ENCODE peak calls at places on chromosomes 12 and 14, in nine cellular contexts. W, O, L, S, N, P, D, R and V are unnamed samples. For H3K36me3, the result is how much of the 10 kb centered on the place peaks cover.

GRCh38 chr12:57479376-57480115 is at the start of gene ARHGAP9:
- DNase-seq in W (no peak), O (no peak), L (no peak), S (no peak), N (no peak), P (no peak), D (no peak), R (no peak), V (no peak)

GRCh38 chr12:5377997-5378596 is 53.8 kb upstream of the NTF3 start:
- DNase-seq in W (no peak), O (no peak), L (no peak), S (peak), N (no peak), P (no peak), D (no peak), R (no peak), V (no peak)

GRCh38 chr14:71166434-71166833 is 259.2 kb downstream of the PCNX1 start:
- DNase-seq in W (peak), O (peak), L (peak), S (peak), N (no peak), P (peak), D (no peak), R (no peak), V (no peak)

GRCh38 chr12:106455100-106455499 is 97.6 kb downstream of the POLR3B start:
- DNase-seq in W (no peak), O (no peak), L (no peak), S (no peak), N (no peak), P (no peak), D (no peak), R (no peak), V (no peak)

GRCh38 chr14:93049295-93049694 is 66.4 kb downstream of the ITPK1 start:
- DNase-seq in W (no peak), O (no peak), L (no peak), S (peak), N (no peak), P (no peak), D (no peak), R (no peak), V (peak)

GRCh38 chr12:13780453-13780852 is 200.9 kb downstream of the GRIN2B start:
- DNase-seq in W (no peak), O (no peak), L (no peak), S (no peak), N (no peak), P (no peak), D (no peak), R (no peak), V (no peak)

GRCh38 chr12:79194595-79194994 is 330.0 kb downstream of the SYT1 start:
- DNase-seq in W (no peak), O (no peak), L (no peak), S (no peak), N (no peak), P (no peak), D (no peak), R (no peak), V (no peak)

GRCh38 chr14:89466939-89467338 is 49.9 kb upstream of the FOXN3 start:
- DNase-seq in W (no peak), O (peak), L (no peak), S (no peak), N (no peak), P (no peak), D (no peak), R (peak), V (no peak)

GRCh38 chr12:46702581-46703344 is 123.0 kb downstream of the SLC38A4 start:
- DNase-seq in W (no peak), O (no peak), L (no peak), S (no peak), N (no peak), P (no peak), D (no peak), R (no peak), V (no peak)

GRCh38 chr12:64968989-64969819 is 144.8 kb downstream of the TBC1D30 start:
- DNase-seq in W (no peak), O (no peak), L (no peak), S (no peak), N (no peak), P (no peak), D (no peak), R (no peak), V (no peak)

GRCh38 chr14:65170768-65171251 is 68.5 kb upstream of the MAX start:
- DNase-seq in W (peak), O (peak), L (peak), S (peak), N (no peak), P (no peak), D (no peak), R (no peak), V (no peak)

GRCh38 chr12:69466867-69467266 is 3.3 kb upstream of the FRS2 start:
- DNase-seq in W (no peak), O (no peak), L (no peak), S (no peak), N (no peak), P (no peak), D (no peak), R (no peak), V (no peak)

GRCh38 chr12:64891629-64892028 is 67.2 kb downstream of the TBC1D30 start:
- DNase-seq in W (no peak), O (peak), L (no peak), S (no peak), N (no peak), P (no peak), D (no peak), R (no peak), V (no peak)

GRCh38 chr12:30146561-30146960 is 362.8 kb upstream of the TMTC1 start:
- DNase-seq in W (no peak), O (no peak), L (no peak), S (no peak), N (no peak), P (no peak), D (no peak), R (no peak), V (no peak)

GRCh38 chr12:45336762-45337596 is 121.1 kb downstream of the ANO6 start:
- DNase-seq in W (no peak), O (no peak), L (no peak), S (no peak), N (no peak), P (no peak), D (no peak), R (no peak), V (no peak)

GRCh38 chr12:90954428-90954827 is 548 bp downstream of the CCER1 start:
- DNase-seq in W (no peak), O (no peak), L (no peak), S (no peak), N (no peak), P (no peak), D (no peak), R (no peak), V (no peak)

GRCh38 chr14:21510735-21511657 is at the start of gene METTL3:
- DNase-seq in W (peak), O (peak), L (peak), S (peak), N (peak), P (peak), D (peak), R (peak), V (peak)

GRCh38 chr12:92105110-92105509 is 40.5 kb downstream of the BTG1 start:
- DNase-seq in W (no peak), O (no peak), L (no peak), S (no peak), N (no peak), P (no peak), D (no peak), R (no peak), V (no peak)

GRCh38 chr12:122865268-122866231 is 30.3 kb downstream of the HIP1R start:
- DNase-seq in W (peak), O (peak), L (peak), S (no peak), N (no peak), P (no peak), D (no peak), R (no peak), V (peak)

GRCh38 chr14:68688872-68689371 is 103.9 kb downstream of the ZFP36L1 start:
- DNase-seq in W (no peak), O (no peak), L (no peak), S (no peak), N (no peak), P (no peak), D (no peak), R (no peak), V (no peak)

GRCh38 chr14:23877538-23878180 is 75.9 kb upstream of the DHRS4 start:
- DNase-seq in W (no peak), O (no peak), L (no peak), S (no peak), N (no peak), P (no peak), D (no peak), R (no peak), V (no peak)

GRCh38 chr12:93990832-93991748 is 157.3 kb upstream of the PLXNC1 start:
- DNase-seq in W (peak), O (peak), L (peak), S (peak), N (peak), P (no peak), D (peak), R (peak), V (no peak)

GRCh38 chr12:29732211-29732992 is 51.3 kb downstream of the TMTC1 start:
- DNase-seq in W (no peak), O (no peak), L (no peak), S (no peak), N (no peak), P (no peak), D (no peak), R (no peak), V (no peak)

GRCh38 chr12:79307340-79307739 is 383.4 kb downstream of the PAWR start:
- DNase-seq in W (no peak), O (no peak), L (no peak), S (no peak), N (no peak), P (no peak), D (no peak), R (no peak), V (no peak)

DNA sequence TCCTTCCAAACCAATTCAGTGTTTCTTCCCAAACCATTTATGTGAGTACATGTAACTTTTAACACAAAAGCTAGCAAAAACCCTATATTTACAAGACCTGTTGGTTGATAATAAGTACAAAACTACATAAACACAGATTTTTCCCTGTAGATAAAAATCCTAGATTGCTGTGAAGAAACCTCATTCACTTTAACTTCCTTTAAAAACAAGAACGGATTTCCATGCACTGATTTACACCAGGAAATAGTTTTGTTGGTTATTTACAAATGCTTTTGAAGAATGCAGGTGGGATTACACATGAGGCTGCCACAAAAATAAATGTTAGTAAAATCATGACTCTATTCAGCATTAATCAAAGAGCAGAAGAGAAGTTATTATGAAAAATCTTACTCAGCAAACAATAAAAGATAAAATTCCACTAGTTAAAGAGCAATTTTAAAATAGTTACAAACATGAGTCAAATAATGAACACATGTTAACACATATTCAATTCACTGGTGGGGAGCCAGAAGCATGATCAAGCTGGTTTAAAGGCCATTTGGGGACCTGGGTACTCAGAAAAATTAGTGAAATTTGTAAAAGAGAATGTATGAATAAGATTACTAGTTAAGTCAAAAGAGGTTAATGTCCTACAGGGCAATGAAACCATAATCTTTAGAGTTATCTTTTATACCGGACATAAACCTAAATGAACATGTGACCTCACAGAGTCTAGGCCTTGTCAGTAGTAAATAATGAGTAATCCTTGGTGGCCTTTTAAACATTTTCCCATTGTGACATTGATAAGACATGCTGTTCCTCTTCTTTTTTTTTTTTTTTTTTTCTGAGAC is 80.0 kb downstream of the PHLDA1 start:
- DNase-seq in W (no peak), O (no peak), L (no peak), S (no peak), N (no peak), P (no peak), D (no peak), R (no peak), V (no peak)
- H3K36me3 ChIP-seq in W (under half), O (under half), L (under half), S (under half), N (under half), P (under half), D (under half), R (under half), V (under half)

GRCh38 chr14:91282954-91283645 is 38.6 kb upstream of the GPR68 start:
- DNase-seq in W (no peak), O (no peak), L (no peak), S (no peak), N (no peak), P (no peak), D (no peak), R (no peak), V (no peak)
- H3K36me3 ChIP-seq in W (under half), O (half or more), L (under half), S (under half), N (under half), P (under half), D (under half), R (under half), V (under half)

GRCh38 chr14:104691546-104692260 is 2.3 kb downstream of the INF2 start:
- DNase-seq in W (no peak), O (no peak), L (no peak), S (no peak), N (no peak), P (no peak), D (no peak), R (no peak), V (no peak)
- H3K36me3 ChIP-seq in W (under half), O (under half), L (under half), S (under half), N (under half), P (under half), D (under half), R (under half), V (under half)

DNA sequence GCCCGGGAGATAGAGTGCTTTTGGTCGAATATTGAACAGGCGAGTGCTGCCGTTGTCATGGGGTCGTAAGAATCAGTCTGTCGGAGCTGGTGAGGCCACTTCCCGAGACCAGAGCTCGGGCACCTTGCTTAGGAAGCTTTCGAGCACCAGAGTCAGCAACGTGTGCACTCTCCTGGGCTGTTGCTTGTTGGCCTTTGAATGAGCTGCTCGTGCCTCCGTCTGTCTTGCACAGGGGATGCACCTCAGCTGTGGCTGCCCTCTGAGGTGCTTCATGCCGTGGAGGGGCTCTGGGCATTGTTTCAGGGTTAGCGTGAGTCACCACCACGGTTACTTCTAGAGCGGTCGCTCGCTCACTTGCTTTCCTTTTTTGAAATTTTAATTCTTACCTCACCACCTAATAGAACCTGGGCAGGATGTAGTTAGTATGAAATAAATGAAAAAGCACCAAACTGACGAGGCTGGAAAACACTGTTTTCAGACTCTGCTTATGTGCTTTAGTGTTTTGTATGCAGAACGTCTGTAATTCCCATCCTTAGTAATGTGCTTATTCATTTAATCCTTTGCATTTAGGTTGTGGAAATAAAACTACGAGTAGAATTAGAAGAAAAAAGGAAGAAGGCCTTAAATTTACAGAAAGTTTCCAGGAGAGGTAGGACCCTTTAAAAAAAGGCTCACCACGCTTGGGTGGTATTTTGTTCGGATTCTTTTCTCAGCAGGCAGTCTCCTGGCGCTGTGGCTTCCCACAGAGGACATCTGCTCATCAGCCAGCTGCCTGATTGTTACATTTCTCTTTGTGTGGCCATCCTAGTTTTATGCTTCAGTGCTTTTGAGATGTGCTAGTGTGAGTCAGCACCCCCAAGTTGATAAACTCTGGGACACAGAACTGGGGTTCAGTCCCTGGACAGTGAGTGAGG is 40.6 kb downstream of the EP400 start:
- DNase-seq in W (no peak), O (peak), L (no peak), S (no peak), N (no peak), P (no peak), D (no peak), R (no peak), V (no peak)
- H3K36me3 ChIP-seq in W (half or more), O (half or more), L (half or more), S (under half), N (half or more), P (under half), D (half or more), R (half or more), V (half or more)

GRCh38 chr12:95054206-95054605 is 19.2 kb downstream of the NR2C1 start:
- DNase-seq in W (no peak), O (no peak), L (no peak), S (no peak), N (no peak), P (no peak), D (no peak), R (no peak), V (no peak)
- H3K36me3 ChIP-seq in W (under half), O (half or more), L (half or more), S (under half), N (half or more), P (under half), D (half or more), R (half or more), V (under half)

GRCh38 chr12:109201496-109201885 is 85.1 kb downstream of the ACACB start:
- DNase-seq in W (no peak), O (no peak), L (no peak), S (no peak), N (no peak), P (no peak), D (no peak), R (peak), V (no peak)
- H3K36me3 ChIP-seq in W (under half), O (under half), L (half or more), S (under half), N (half or more), P (under half), D (half or more), R (half or more), V (under half)

GRCh38 chr12:1108276-1108675 is 117.3 kb downstream of the ERC1 start:
- DNase-seq in W (no peak), O (no peak), L (no peak), S (no peak), N (no peak), P (no peak), D (no peak), R (no peak), V (no peak)
- H3K36me3 ChIP-seq in W (under half), O (under half), L (under half), S (under half), N (under half), P (under half), D (under half), R (under half), V (under half)

GRCh38 chr12:117155278-117156060 is 34.8 kb downstream of the FBXO21 start:
- DNase-seq in W (peak), O (peak), L (peak), S (peak), N (no peak), P (no peak), D (peak), R (peak), V (peak)
- H3K36me3 ChIP-seq in W (under half), O (half or more), L (half or more), S (under half), N (half or more), P (under half), D (half or more), R (half or more), V (half or more)